ENCODE peak calls at places on chromosomes 13 and 19, in ten cellular contexts. B, E, H, X, I, G, T, R, M and P are unnamed samples.

GRCh38 chr13:85935868-85936467 is 136.7 kb upstream of the SLITRK6 start:
- DNase-seq in B (no peak), E (no peak), H (no peak), X (no peak), I (no peak), G (no peak), T (no peak), R (no peak), M (no peak), P (no peak)

GRCh38 chr13:110971486-110971885 is 56.6 kb upstream of the ANKRD10 start:
- DNase-seq in B (no peak), E (no peak), H (no peak), X (no peak), I (no peak), G (no peak), T (no peak), R (no peak), M (no peak), P (no peak)

GRCh38 chr13:111952814-111953213 is 114.1 kb upstream of the SOX1 start:
- DNase-seq in B (no peak), E (no peak), H (no peak), X (no peak), I (no peak), G (no peak), T (no peak), R (no peak), M (no peak), P (no peak)

GRCh38 chr13:24251525-24251924 is 57.9 kb upstream of the C1QTNF9 start:
- DNase-seq in B (no peak), E (no peak), H (no peak), X (no peak), I (no peak), G (no peak), T (no peak), R (no peak), M (no peak), P (no peak)

GRCh38 chr19:48963371-48964204 is 1.5 kb upstream of the FTL start:
- DNase-seq in B (peak), E (peak), H (peak), X (peak), I (peak), G (peak), T (peak), R (no peak), M (peak), P (peak)

GRCh38 chr19:30341646-30342201 is 30.5 kb upstream of the ZNF536 start:
- DNase-seq in B (no peak), E (no peak), H (no peak), X (no peak), I (no peak), G (no peak), T (no peak), R (no peak), M (no peak), P (no peak)

GRCh38 chr19:45294291-45295029 is 28.2 kb downstream of the CKM start:
- DNase-seq in B (no peak), E (peak), H (no peak), X (no peak), I (peak), G (no peak), T (no peak), R (no peak), M (no peak), P (no peak)

GRCh38 chr19:19115954-19116353 is 22.3 kb downstream of the TMEM161A start:
- DNase-seq in B (peak), E (peak), H (no peak), X (peak), I (peak), G (peak), T (no peak), R (no peak), M (peak), P (no peak)

GRCh38 chr13:76307157-76307556 is 579.0 kb downstream of the KCTD12 start:
- DNase-seq in B (no peak), E (no peak), H (no peak), X (peak), I (peak), G (no peak), T (no peak), R (no peak), M (peak), P (no peak)

GRCh38 chr19:7533281-7533819 is 2.2 kb upstream of the PNPLA6 start:
- DNase-seq in B (peak), E (peak), H (peak), X (peak), I (no peak), G (peak), T (no peak), R (no peak), M (peak), P (peak)

GRCh38 chr19:31054430-31054829 is 294.8 kb downstream of the TSHZ3 start:
- DNase-seq in B (peak), E (peak), H (peak), X (peak), I (peak), G (peak), T (no peak), R (peak), M (peak), P (peak)

GRCh38 chr13:106570354-106570822 is 2.5 kb upstream of the ARGLU1 start:
- DNase-seq in B (peak), E (peak), H (peak), X (peak), I (no peak), G (peak), T (peak), R (no peak), M (peak), P (peak)

GRCh38 chr19:40576181-40576584 is 490 bp upstream of the SHKBP1 start:
- DNase-seq in B (no peak), E (no peak), H (no peak), X (no peak), I (no peak), G (peak), T (no peak), R (no peak), M (no peak), P (no peak)

GRCh38 chr19:58003153-58003828 is 671 bp upstream of the ZNF606 start:
- DNase-seq in B (no peak), E (peak), H (no peak), X (no peak), I (peak), G (no peak), T (no peak), R (no peak), M (no peak), P (peak)

GRCh38 chr13:29702912-29703351 is 107.4 kb upstream of the SLC7A1 start:
- DNase-seq in B (peak), E (peak), H (no peak), X (peak), I (no peak), G (no peak), T (no peak), R (peak), M (peak), P (peak)

GRCh38 chr19:46661735-46662592 is 982 bp upstream of the DACT3 start:
- DNase-seq in B (peak), E (peak), H (peak), X (peak), I (peak), G (peak), T (no peak), R (peak), M (peak), P (peak)

GRCh38 chr19:50362656-50363424 is 2.6 kb downstream of the NAPSA start:
- DNase-seq in B (no peak), E (no peak), H (no peak), X (no peak), I (peak), G (no peak), T (no peak), R (no peak), M (no peak), P (peak)

GRCh38 chr19:49492573-49493411 is 3.4 kb upstream of the RPS11 start:
- DNase-seq in B (peak), E (peak), H (no peak), X (no peak), I (no peak), G (no peak), T (no peak), R (peak), M (no peak), P (peak)

GRCh38 chr19:14507704-14508246 is 10.4 kb downstream of the DNAJB1 start:
- DNase-seq in B (no peak), E (peak), H (no peak), X (peak), I (peak), G (no peak), T (no peak), R (no peak), M (peak), P (peak)

GRCh38 chr13:26257049-26257448 is 3.1 kb downstream of the CDK8 start:
- DNase-seq in B (no peak), E (no peak), H (no peak), X (no peak), I (no peak), G (no peak), T (no peak), R (no peak), M (no peak), P (no peak)

GRCh38 chr13:47564041-47564440 is 437.0 kb downstream of the SUCLA2 start:
- DNase-seq in B (no peak), E (no peak), H (no peak), X (no peak), I (no peak), G (no peak), T (no peak), R (no peak), M (no peak), P (no peak)

GRCh38 chr19:51607920-51608562 is 22.2 kb downstream of the SIGLEC5 start:
- DNase-seq in B (peak), E (peak), H (peak), X (peak), I (peak), G (peak), T (no peak), R (peak), M (peak), P (peak)

GRCh38 chr19:40519352-40520322 is 52.8 kb downstream of the SPTBN4 start:
- DNase-seq in B (no peak), E (no peak), H (no peak), X (peak), I (no peak), G (peak), T (no peak), R (no peak), M (peak), P (peak)

GRCh38 chr13:111486801-111487200 is 166.4 kb downstream of the TEX29 start:
- DNase-seq in B (no peak), E (no peak), H (no peak), X (no peak), I (no peak), G (no peak), T (no peak), R (no peak), M (no peak), P (no peak)

GRCh38 chr19:46984077-46985010 is 35.3 kb upstream of the NPAS1 start:
- DNase-seq in B (peak), E (peak), H (no peak), X (peak), I (peak), G (no peak), T (no peak), R (peak), M (peak), P (peak)

GRCh38 chr13:26589754-26590153 is 32.3 kb downstream of the WASF3 start:
- DNase-seq in B (no peak), E (peak), H (no peak), X (peak), I (no peak), G (no peak), T (no peak), R (no peak), M (peak), P (no peak)

GRCh38 chr13:113049981-113050380 is 55.6 kb upstream of the F7 start:
- DNase-seq in B (no peak), E (no peak), H (peak), X (no peak), I (no peak), G (no peak), T (no peak), R (no peak), M (no peak), P (no peak)

GRCh38 chr13:59979589-59979988 is 184.1 kb downstream of the DIAPH3 start:
- DNase-seq in B (no peak), E (no peak), H (no peak), X (no peak), I (no peak), G (no peak), T (no peak), R (no peak), M (no peak), P (no peak)

GRCh38 chr13:113405481-113406300 is 41.8 kb upstream of the GRTP1 start:
- DNase-seq in B (no peak), E (no peak), H (no peak), X (no peak), I (no peak), G (no peak), T (no peak), R (no peak), M (no peak), P (no peak)

GRCh38 chr13:113187263-113187669 is 21.2 kb downstream of the PCID2 start:
- DNase-seq in B (peak), E (peak), H (peak), X (peak), I (no peak), G (no peak), T (peak), R (peak), M (peak), P (peak)

GRCh38 chr13:84366484-84366883 is 484.2 kb upstream of the SLITRK1 start:
- DNase-seq in B (no peak), E (peak), H (no peak), X (peak), I (no peak), G (no peak), T (no peak), R (no peak), M (peak), P (no peak)

GRCh38 chr19:29631450-29631849 is 25.4 kb downstream of the POP4 start:
- DNase-seq in B (no peak), E (no peak), H (peak), X (no peak), I (no peak), G (peak), T (no peak), R (no peak), M (no peak), P (no peak)

GRCh38 chr13:96285729-96286128 is 195.8 kb downstream of the HS6ST3 start:
- DNase-seq in B (no peak), E (no peak), H (no peak), X (no peak), I (no peak), G (no peak), T (no peak), R (no peak), M (no peak), P (no peak)

GRCh38 chr19:39126593-39127187 is 1.1 kb downstream of the PAK4 start:
- DNase-seq in B (no peak), E (peak), H (peak), X (peak), I (no peak), G (peak), T (no peak), R (no peak), M (peak), P (peak)

GRCh38 chr13:61770697-61771096 is 355.0 kb upstream of the PCDH20 start:
- DNase-seq in B (no peak), E (no peak), H (no peak), X (no peak), I (peak), G (no peak), T (no peak), R (no peak), M (no peak), P (no peak)

GRCh38 chr13:80339841-80340642 is 884 bp downstream of the SPRY2 start:
- DNase-seq in B (peak), E (peak), H (peak), X (peak), I (peak), G (peak), T (no peak), R (no peak), M (peak), P (peak)

DNA sequence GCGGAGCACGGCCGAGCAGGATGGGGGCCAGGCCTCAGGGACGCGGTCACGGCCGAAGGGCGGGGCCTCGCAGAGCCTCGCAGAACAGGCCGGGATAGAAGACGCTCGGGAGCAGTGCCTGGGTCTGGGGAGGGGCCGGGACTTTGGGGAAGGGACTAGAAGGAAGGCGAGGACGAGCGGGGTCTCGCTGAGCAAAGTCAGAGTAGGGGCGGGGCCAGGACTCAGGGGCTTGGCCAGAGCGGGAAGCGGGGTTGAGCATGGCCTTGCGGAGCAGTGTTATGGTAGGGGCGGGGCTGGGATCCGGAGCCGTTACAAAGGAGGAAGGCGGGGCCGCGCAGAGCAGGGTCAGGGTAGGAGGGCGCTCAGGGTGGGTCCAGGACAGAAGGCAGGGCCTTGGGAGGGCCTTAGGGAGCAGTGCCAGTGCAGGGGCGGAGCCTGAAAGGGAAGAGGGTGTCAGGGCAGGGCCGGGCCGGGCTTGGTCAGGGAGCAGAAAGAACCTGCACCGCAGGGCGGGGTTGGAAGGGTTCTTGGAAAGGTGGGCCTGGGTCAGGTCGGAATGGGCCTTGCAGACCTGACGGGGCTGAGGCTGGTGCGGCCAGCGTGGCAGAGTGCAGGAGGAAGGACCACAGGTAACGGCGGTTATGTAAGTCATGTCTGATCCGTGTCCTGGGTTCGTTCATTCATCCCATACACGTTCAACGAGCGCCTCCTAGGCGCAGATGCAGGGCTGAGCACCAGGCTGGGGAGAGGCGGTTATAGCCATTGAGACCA is 535 bp upstream of the ATP8B3 start:
- DNase-seq in B (peak), E (peak), H (peak), X (peak), I (peak), G (peak), T (peak), R (peak), M (peak), P (peak)
- TF ChIP-seq CTCF in B (peak), E (peak), H (peak), X (peak), I (peak), G (peak), T (peak), R (peak), M (peak), P (peak)

GRCh38 chr13:100521912-100522490 is 66.6 kb downstream of the GGACT start:
- DNase-seq in B (no peak), E (no peak), H (no peak), X (no peak), I (no peak), G (no peak), T (no peak), R (no peak), M (no peak), P (no peak)
- H3K4me3 ChIP-seq in B (no peak), E (no peak), H (no peak), X (no peak), I (no peak), G (no peak), T (no peak), R (no peak), M (no peak), P (no peak)

DNA sequence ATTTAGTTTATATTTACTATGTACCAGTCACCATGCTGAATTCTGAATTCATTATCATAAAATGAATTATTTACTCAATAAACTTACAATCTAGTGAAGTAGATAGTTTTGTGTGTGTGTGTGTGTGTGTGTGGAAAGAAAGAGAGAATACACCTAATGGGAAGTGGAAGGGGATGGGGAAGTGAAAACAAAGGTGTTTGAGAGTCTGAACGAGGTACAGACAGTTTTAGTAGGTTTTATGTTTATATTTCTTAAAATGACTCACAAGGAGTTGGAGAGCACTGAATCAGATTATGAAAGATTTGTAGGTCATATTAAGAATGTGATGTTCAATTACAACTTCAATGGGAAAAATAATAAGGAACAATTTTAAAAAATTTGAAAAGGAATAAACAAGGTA is 1753.0 kb downstream of the SLITRK1 start:
- DNase-seq in B (no peak), E (no peak), H (no peak), X (no peak), I (no peak), G (no peak), T (no peak), R (no peak), M (no peak), P (no peak)
- TF ChIP-seq CTCF in B (no peak), E (no peak), H (no peak), X (no peak), I (no peak), G (no peak), T (no peak), R (no peak), M (no peak), P (no peak)

GRCh38 chr19:55407625-55408319 is at the start of gene UBE2S:
- DNase-seq in B (peak), E (peak), H (peak), X (peak), I (peak), G (peak), T (peak), R (peak), M (peak), P (peak)
- H3K4me3 ChIP-seq in B (peak), E (peak), H (peak), X (peak), I (peak), G (peak), T (peak), R (peak), M (peak), P (peak)

GRCh38 chr19:34847393-34847792 is 74.4 kb upstream of the ZNF599 start:
- DNase-seq in B (no peak), E (no peak), H (no peak), X (no peak), I (no peak), G (no peak), T (no peak), R (no peak), M (no peak), P (no peak)

GRCh38 chr19:34856052-34856451 is 70.7 kb upstream of the ZNF30 start:
- DNase-seq in B (no peak), E (no peak), H (no peak), X (no peak), I (no peak), G (no peak), T (no peak), R (no peak), M (no peak), P (no peak)

GRCh38 chr19:34853369-34853768 is 73.3 kb upstream of the ZNF30 start:
- DNase-seq in B (no peak), E (no peak), H (no peak), X (no peak), I (no peak), G (no peak), T (no peak), R (no peak), M (no peak), P (no peak)

DNA sequence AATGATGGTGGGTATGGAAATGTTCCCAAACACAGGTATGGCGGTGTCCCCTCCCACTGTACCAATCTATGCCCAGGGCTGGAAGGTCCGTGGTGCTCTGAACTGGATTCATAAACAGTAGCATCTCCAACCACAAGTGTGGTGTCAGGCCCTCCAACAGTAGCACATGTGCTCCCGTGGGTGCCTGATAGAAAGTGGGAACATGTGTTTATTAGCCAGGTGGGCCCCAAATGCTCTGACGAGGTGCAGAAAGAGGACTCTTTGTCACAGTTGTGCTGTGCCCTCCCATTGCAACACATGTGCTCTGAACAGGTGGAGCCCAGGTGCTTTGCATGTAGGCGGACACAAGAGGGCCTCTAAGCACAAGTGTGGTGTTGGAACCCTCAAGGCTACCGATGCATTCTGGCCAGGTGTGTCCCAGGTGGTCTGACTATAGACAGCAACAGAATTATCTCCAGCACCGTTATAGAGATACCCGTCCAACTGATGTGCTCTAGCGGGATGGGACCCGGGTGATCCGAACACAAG is 75.4 kb upstream of the ZNF30 start:
- DNase-seq in B (no peak), E (no peak), H (no peak), X (no peak), I (no peak), G (no peak), T (no peak), R (no peak), M (no peak), P (peak)
- TF ChIP-seq CTCF in B (no peak), E (no peak), H (no peak), X (no peak), I (no peak), G (no peak), T (no peak), R (no peak), M (no peak), P (peak)